ENCODE peak calls at places on chromosome X, in six cellular contexts. R is CD8-positive, alpha-beta T cell; T is left colon; K is CD4-positive, alpha-beta T cell; H is activated naive CD8-positive, alpha-beta T cell treated with anti-CD3 and anti-CD28 coated beads, Interleukin-2, amount 50 U/mL, for 24 hours; A is naive thymus-derived CD4-positive, alpha-beta T cell. B is an unnamed sample.

GRCh38 chrX:115602729-115603389 is 41.9 kb downstream of the PLS3 start:
- ATAC-seq in R (no peak), T (peak), K (no peak), H (no peak), A (no peak), B (no peak)

GRCh38 chrX:46465203-46465602 is 80.0 kb downstream of the ZNF674 start:
- ATAC-seq in R (no peak), T (no peak), K (no peak), H (no peak), A (no peak), B (no peak)

GRCh38 chrX:19462879-19463278 is 52.4 kb downstream of the MAP3K15 start:
- ATAC-seq in R (no peak), T (no peak), K (no peak), H (no peak), A (no peak), B (no peak)

GRCh38 chrX:71168134-71168533 is 23.5 kb downstream of the NLGN3 start:
- ATAC-seq in R (no peak), T (no peak), K (no peak), H (no peak), A (no peak), B (no peak)

GRCh38 chrX:18129694-18130093 is 91.0 kb downstream of the BEND2 start:
- ATAC-seq in R (no peak), T (no peak), K (no peak), H (no peak), A (no peak), B (no peak)

GRCh38 chrX:40082447-40083119 is 15.2 kb downstream of the BCOR start:
- ATAC-seq in R (peak), T (no peak), K (peak), H (peak), A (peak), B (peak)

GRCh38 chrX:13485167-13485566 is 84.2 kb upstream of the EGFL6 start:
- ATAC-seq in R (no peak), T (peak), K (no peak), H (no peak), A (no peak), B (no peak)

GRCh38 chrX:74446876-74447275 is 25.6 kb downstream of the SLC16A2 start:
- ATAC-seq in R (no peak), T (no peak), K (no peak), H (no peak), A (no peak), B (no peak)

GRCh38 chrX:150841466-150842197 is 56.8 kb downstream of the CD99L2 start:
- ATAC-seq in R (no peak), T (no peak), K (no peak), H (no peak), A (peak), B (no peak)

GRCh38 chrX:149898554-149898953 is 17.6 kb downstream of the MAGEA8 start:
- ATAC-seq in R (no peak), T (no peak), K (no peak), H (peak), A (no peak), B (no peak)

GRCh38 chrX:2710041-2710471 is 19.0 kb downstream of the CD99 start:
- ATAC-seq in R (peak), T (peak), K (peak), H (peak), A (peak), B (peak)

GRCh38 chrX:110087485-110088356 is 84.8 kb downstream of the TMEM164 start:
- ATAC-seq in R (no peak), T (peak), K (no peak), H (peak), A (peak), B (no peak)

GRCh38 chrX:2497961-2498780 is 2.6 kb downstream of the DHRSX start:
- ATAC-seq in R (no peak), T (peak), K (no peak), H (no peak), A (no peak), B (no peak)